ENCODE peak calls at places on chromosomes 11 and 22, in four cellular contexts. One of them, this sample, is unnamed.

GRCh38 chr11:103586756-103587155 is 449.7 kb upstream of the DDI1 start:
- ATAC-seq in upper lobe of left lung: no peak
- ATAC-seq in HepG2: no peak
- ATAC-seq in gastrocnemius medialis: peak
- ATAC-seq in this sample: no peak

GRCh38 chr22:47034905-47035419 is 272.5 kb downstream of the TBC1D22A start:
- ATAC-seq in HepG2: no peak
- ATAC-seq in upper lobe of left lung: no peak
- ATAC-seq in gastrocnemius medialis: no peak
- ATAC-seq in this sample: no peak

GRCh38 chr11:119089319-119089718 is 4.6 kb downstream of the HMBS start:
- ATAC-seq in gastrocnemius medialis: no peak
- ATAC-seq in HepG2: no peak
- ATAC-seq in upper lobe of left lung: no peak
- ATAC-seq in this sample: no peak

GRCh38 chr11:117000039-117000740 is 98.0 kb downstream of the SIK3 start:
- ATAC-seq in gastrocnemius medialis: no peak
- ATAC-seq in HepG2: no peak
- ATAC-seq in upper lobe of left lung: no peak
- ATAC-seq in this sample: no peak

GRCh38 chr11:87422566-87422965 is 384.8 kb downstream of the TMEM135 start:
- ATAC-seq in upper lobe of left lung: no peak
- ATAC-seq in gastrocnemius medialis: no peak
- ATAC-seq in HepG2: no peak
- ATAC-seq in this sample: no peak

GRCh38 chr11:95345651-95346050 is 114.6 kb upstream of the SESN3 start:
- ATAC-seq in upper lobe of left lung: no peak
- ATAC-seq in gastrocnemius medialis: no peak
- ATAC-seq in HepG2: no peak
- ATAC-seq in this sample: no peak

GRCh38 chr22:32050678-32051515 is 7.8 kb downstream of the SLC5A1 start:
- ATAC-seq in gastrocnemius medialis: peak
- ATAC-seq in HepG2: no peak
- ATAC-seq in upper lobe of left lung: peak
- ATAC-seq in this sample: peak

GRCh38 chr11:99519095-99519494 is 498.3 kb downstream of the CNTN5 start:
- ATAC-seq in HepG2: no peak
- ATAC-seq in upper lobe of left lung: no peak
- ATAC-seq in gastrocnemius medialis: no peak
- ATAC-seq in this sample: no peak

GRCh38 chr22:19989725-19990067 is 26.9 kb downstream of the ARVCF start:
- ATAC-seq in gastrocnemius medialis: no peak
- ATAC-seq in HepG2: no peak
- ATAC-seq in upper lobe of left lung: no peak
- ATAC-seq in this sample: no peak
- H3K27ac ChIP-seq in gastrocnemius medialis: no peak
- H3K27ac ChIP-seq in HepG2: no peak
- H3K27ac ChIP-seq in upper lobe of left lung: peak
- H3K27ac ChIP-seq in this sample: peak

DNA sequence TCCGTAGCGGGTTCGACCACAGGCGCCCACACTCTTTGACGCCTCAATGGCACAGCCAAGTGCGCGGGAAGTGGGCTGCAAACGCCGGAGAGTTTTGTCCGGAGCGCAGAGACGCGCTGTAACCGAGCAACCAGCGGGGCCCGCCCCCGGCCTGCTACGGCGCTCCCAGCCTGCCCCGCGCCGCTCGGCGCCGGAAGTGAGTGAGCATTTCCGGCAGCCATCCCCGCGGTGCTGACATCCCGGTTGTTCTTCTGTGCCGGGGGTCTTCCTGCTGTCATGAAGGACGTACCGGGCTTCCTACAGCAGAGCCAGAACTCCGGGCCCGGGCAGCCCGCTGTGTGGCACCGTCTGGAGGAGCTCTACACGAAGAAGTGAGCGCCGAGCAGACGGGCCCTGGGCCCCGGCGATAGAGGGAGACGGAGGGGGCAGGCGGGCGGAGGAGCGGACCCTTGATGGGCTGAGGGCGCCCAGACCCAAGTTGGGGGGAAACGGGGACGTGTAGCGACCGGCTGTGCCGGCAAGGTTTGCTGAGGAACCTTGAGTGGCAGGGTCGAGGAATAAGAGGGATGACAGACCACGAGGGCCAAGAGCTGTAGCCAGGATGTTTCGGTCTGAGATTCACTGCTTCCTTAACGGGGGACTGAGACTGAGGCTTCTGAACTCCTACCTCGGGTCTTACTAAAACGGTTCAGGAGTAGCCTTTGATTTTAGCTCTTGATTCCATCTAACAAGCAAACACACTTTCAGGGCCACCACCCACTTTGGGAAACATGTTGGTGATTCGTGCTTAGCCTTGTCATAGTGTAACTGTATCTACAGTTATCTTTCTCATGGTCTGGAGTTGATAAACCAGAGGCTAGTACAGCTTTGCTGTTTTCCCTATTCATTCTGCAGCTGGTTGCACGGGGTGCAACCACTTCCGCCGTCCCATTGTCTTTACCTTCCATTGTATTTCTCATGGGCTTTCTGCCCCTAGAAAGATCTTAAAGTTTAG is at the start of gene PSMD13:
- ATAC-seq in HepG2: peak
- ATAC-seq in upper lobe of left lung: peak
- ATAC-seq in gastrocnemius medialis: peak
- ATAC-seq in this sample: peak
- TF ChIP-seq POLR2A in HepG2: peak
- TF ChIP-seq POLR2A in upper lobe of left lung: peak
- TF ChIP-seq POLR2A in gastrocnemius medialis: peak
- TF ChIP-seq POLR2A in this sample: peak

GRCh38 chr11:17413414-17414316 is 25.2 kb upstream of the KCNJ11 start:
- ATAC-seq in upper lobe of left lung: peak
- ATAC-seq in HepG2: peak
- ATAC-seq in gastrocnemius medialis: no peak
- ATAC-seq in this sample: no peak
- H3K27ac ChIP-seq in upper lobe of left lung: peak
- H3K27ac ChIP-seq in HepG2: no peak
- H3K27ac ChIP-seq in gastrocnemius medialis: no peak
- H3K27ac ChIP-seq in this sample: no peak

GRCh38 chr11:66004186-66004585 is 1.9 kb downstream of the BANF1 start:
- ATAC-seq in HepG2: no peak
- ATAC-seq in gastrocnemius medialis: no peak
- ATAC-seq in upper lobe of left lung: no peak
- ATAC-seq in this sample: no peak

GRCh38 chr11:66001941-66002647 is at the start of the genes BANF1 and EIF1AD:
- ATAC-seq in gastrocnemius medialis: peak
- ATAC-seq in HepG2: peak
- ATAC-seq in upper lobe of left lung: peak
- ATAC-seq in this sample: peak

GRCh38 chr11:66006134-66006890 is 4.0 kb downstream of the BANF1 start:
- ATAC-seq in HepG2: no peak
- ATAC-seq in gastrocnemius medialis: no peak
- ATAC-seq in upper lobe of left lung: no peak
- ATAC-seq in this sample: no peak

GRCh38 chr11:66003291-66003690 is 988 bp downstream of the BANF1 start:
- ATAC-seq in HepG2: no peak
- ATAC-seq in upper lobe of left lung: no peak
- ATAC-seq in gastrocnemius medialis: no peak
- ATAC-seq in this sample: no peak

GRCh38 chr11:66002648-66003225 is 434 bp downstream of the BANF1 start:
- ATAC-seq in HepG2: peak
- ATAC-seq in gastrocnemius medialis: peak
- ATAC-seq in upper lobe of left lung: peak
- ATAC-seq in this sample: peak
- TF ChIP-seq POLR2A in HepG2: no peak
- TF ChIP-seq POLR2A in gastrocnemius medialis: peak
- TF ChIP-seq POLR2A in upper lobe of left lung: no peak
- TF ChIP-seq POLR2A in this sample: peak

GRCh38 chr11:72225411-72225951 is 914 bp downstream of the INPPL1 start:
- ATAC-seq in gastrocnemius medialis: no peak
- ATAC-seq in upper lobe of left lung: no peak
- ATAC-seq in HepG2: peak
- ATAC-seq in this sample: no peak
- H3K27ac ChIP-seq in gastrocnemius medialis: peak
- H3K27ac ChIP-seq in upper lobe of left lung: peak
- H3K27ac ChIP-seq in HepG2: no peak
- H3K27ac ChIP-seq in this sample: peak

GRCh38 chr11:85854212-85854556 is 999 bp upstream of the CCDC83 start:
- ATAC-seq in gastrocnemius medialis: no peak
- ATAC-seq in upper lobe of left lung: no peak
- ATAC-seq in HepG2: no peak
- ATAC-seq in this sample: no peak

GRCh38 chr11:85857098-85857497 is 1.9 kb downstream of the CCDC83 start:
- ATAC-seq in gastrocnemius medialis: no peak
- ATAC-seq in upper lobe of left lung: no peak
- ATAC-seq in HepG2: no peak
- ATAC-seq in this sample: no peak

GRCh38 chr11:85855341-85855656 is at the start of gene CCDC83:
- ATAC-seq in upper lobe of left lung: no peak
- ATAC-seq in gastrocnemius medialis: peak
- ATAC-seq in HepG2: no peak
- ATAC-seq in this sample: no peak

GRCh38 chr11:85854557-85855340 is 434 bp upstream of the CCDC83 start:
- ATAC-seq in HepG2: peak
- ATAC-seq in upper lobe of left lung: peak
- ATAC-seq in gastrocnemius medialis: peak
- ATAC-seq in this sample: peak
- TF ChIP-seq POLR2A in HepG2: peak
- TF ChIP-seq POLR2A in upper lobe of left lung: peak
- TF ChIP-seq POLR2A in gastrocnemius medialis: no peak
- TF ChIP-seq POLR2A in this sample: peak

This sample was measured in gastroesophageal sphincter.